ENCODE peak calls at places on chromosome 19, in six cellular contexts. One of them, this sample, is unnamed.

GRCh38 chr19:40383668-40384248 is 6.2 kb downstream of the HIPK4 start:
- DNase-seq in foreskin fibroblast: no peak
- DNase-seq in endothelial cell: no peak
- DNase-seq in WTC11: no peak
- DNase-seq in CD4-positive, alpha-beta T cell: no peak
- DNase-seq in astrocyte of the spinal cord: no peak
- DNase-seq in this sample: no peak

GRCh38 chr19:17775245-17775927 is 19.6 kb upstream of the B3GNT3 start:
- DNase-seq in foreskin fibroblast: no peak
- DNase-seq in endothelial cell: peak; percentile 83
- DNase-seq in WTC11: peak; percentile 87
- DNase-seq in CD4-positive, alpha-beta T cell: no peak
- DNase-seq in astrocyte of the spinal cord: no peak
- DNase-seq in this sample: peak; percentile 34

GRCh38 chr19:43765109-43765876 is 10.5 kb upstream of the SMG9 start:
- DNase-seq in foreskin fibroblast: peak; percentile 97
- DNase-seq in endothelial cell: no peak
- DNase-seq in WTC11: no peak
- DNase-seq in CD4-positive, alpha-beta T cell: peak; percentile 45
- DNase-seq in astrocyte of the spinal cord: peak; percentile 97
- DNase-seq in this sample: peak; percentile 98

GRCh38 chr19:8126511-8126910 is 22.9 kb downstream of the FBN3 start:
- DNase-seq in foreskin fibroblast: no peak
- DNase-seq in endothelial cell: no peak
- DNase-seq in WTC11: no peak
- DNase-seq in CD4-positive, alpha-beta T cell: no peak
- DNase-seq in astrocyte of the spinal cord: no peak
- DNase-seq in this sample: no peak

GRCh38 chr19:19134687-19135158 is 3.6 kb downstream of the TMEM161A start:
- DNase-seq in foreskin fibroblast: no peak
- DNase-seq in endothelial cell: no peak
- DNase-seq in WTC11: peak; percentile 82
- DNase-seq in CD4-positive, alpha-beta T cell: peak; percentile 18
- DNase-seq in astrocyte of the spinal cord: no peak
- DNase-seq in this sample: no peak

GRCh38 chr19:47095707-47096704 is 17.6 kb downstream of the ZC3H4 start:
- DNase-seq in foreskin fibroblast: no peak
- DNase-seq in endothelial cell: no peak
- DNase-seq in WTC11: no peak
- DNase-seq in CD4-positive, alpha-beta T cell: no peak
- DNase-seq in astrocyte of the spinal cord: peak; percentile 39
- DNase-seq in this sample: no peak

GRCh38 chr19:31497709-31498108 is 148.5 kb upstream of the TSHZ3 start:
- DNase-seq in foreskin fibroblast: no peak
- DNase-seq in endothelial cell: no peak
- DNase-seq in WTC11: no peak
- DNase-seq in CD4-positive, alpha-beta T cell: no peak
- DNase-seq in astrocyte of the spinal cord: no peak
- DNase-seq in this sample: no peak

GRCh38 chr19:29943615-29944014 is 1.6 kb downstream of the URI1 start:
- DNase-seq in foreskin fibroblast: no peak
- DNase-seq in endothelial cell: no peak
- DNase-seq in WTC11: no peak
- DNase-seq in CD4-positive, alpha-beta T cell: no peak
- DNase-seq in astrocyte of the spinal cord: no peak
- DNase-seq in this sample: no peak

GRCh38 chr19:30692517-30692870 is 320.3 kb downstream of the ZNF536 start:
- DNase-seq in foreskin fibroblast: peak; percentile 16
- DNase-seq in endothelial cell: no peak
- DNase-seq in WTC11: no peak
- DNase-seq in CD4-positive, alpha-beta T cell: no peak
- DNase-seq in astrocyte of the spinal cord: no peak
- DNase-seq in this sample: no peak

GRCh38 chr19:44525721-44526430 is 3.6 kb downstream of the CEACAM20 start:
- DNase-seq in foreskin fibroblast: no peak
- DNase-seq in endothelial cell: no peak
- DNase-seq in WTC11: no peak
- DNase-seq in CD4-positive, alpha-beta T cell: no peak
- DNase-seq in astrocyte of the spinal cord: no peak
- DNase-seq in this sample: no peak

GRCh38 chr19:53112286-53112685 is 9.1 kb upstream of the ZNF160 start:
- DNase-seq in foreskin fibroblast: no peak
- DNase-seq in endothelial cell: no peak
- DNase-seq in WTC11: no peak
- DNase-seq in CD4-positive, alpha-beta T cell: no peak
- DNase-seq in astrocyte of the spinal cord: no peak
- DNase-seq in this sample: no peak

GRCh38 chr19:38617764-38618589 is at the start of gene MAP4K1:
- DNase-seq in foreskin fibroblast: no peak
- DNase-seq in endothelial cell: no peak
- DNase-seq in WTC11: peak; percentile 26
- DNase-seq in CD4-positive, alpha-beta T cell: peak; percentile 76
- DNase-seq in astrocyte of the spinal cord: no peak
- DNase-seq in this sample: no peak

GRCh38 chr19:48195106-48195830 is 24.8 kb downstream of the ZSWIM9 start:
- DNase-seq in foreskin fibroblast: no peak
- DNase-seq in endothelial cell: no peak
- DNase-seq in WTC11: no peak
- DNase-seq in CD4-positive, alpha-beta T cell: no peak
- DNase-seq in astrocyte of the spinal cord: no peak
- DNase-seq in this sample: no peak

GRCh38 chr19:16521715-16522289 is 20.4 kb downstream of the CHERP start:
- DNase-seq in foreskin fibroblast: no peak
- DNase-seq in endothelial cell: no peak
- DNase-seq in WTC11: no peak
- DNase-seq in CD4-positive, alpha-beta T cell: no peak
- DNase-seq in astrocyte of the spinal cord: no peak
- DNase-seq in this sample: no peak

GRCh38 chr19:19900124-19900523 is 622 bp upstream of the ZNF93 start:
- DNase-seq in foreskin fibroblast: peak; percentile 57
- DNase-seq in endothelial cell: peak; percentile 13
- DNase-seq in WTC11: no peak
- DNase-seq in CD4-positive, alpha-beta T cell: no peak
- DNase-seq in astrocyte of the spinal cord: peak; percentile 79
- DNase-seq in this sample: peak; percentile 46

GRCh38 chr19:39407644-39408391 is 1.2 kb downstream of the ZFP36 start:
- DNase-seq in foreskin fibroblast: peak; percentile 26
- DNase-seq in endothelial cell: no peak
- DNase-seq in WTC11: no peak
- DNase-seq in CD4-positive, alpha-beta T cell: peak; percentile 63
- DNase-seq in astrocyte of the spinal cord: no peak
- DNase-seq in this sample: peak; percentile 40

GRCh38 chr19:50516456-50516855 is 2.7 kb upstream of the ASPDH start:
- DNase-seq in foreskin fibroblast: no peak
- DNase-seq in endothelial cell: no peak
- DNase-seq in WTC11: no peak
- DNase-seq in CD4-positive, alpha-beta T cell: no peak
- DNase-seq in astrocyte of the spinal cord: no peak
- DNase-seq in this sample: no peak

GRCh38 chr19:50519006-50519575 is 5.4 kb upstream of the ASPDH start:
- DNase-seq in foreskin fibroblast: no peak
- DNase-seq in endothelial cell: no peak
- DNase-seq in WTC11: no peak
- DNase-seq in CD4-positive, alpha-beta T cell: no peak
- DNase-seq in astrocyte of the spinal cord: no peak
- DNase-seq in this sample: no peak

GRCh38 chr19:50516859-50517703 is 3.4 kb upstream of the ASPDH start:
- DNase-seq in foreskin fibroblast: no peak
- DNase-seq in endothelial cell: no peak
- DNase-seq in WTC11: no peak
- DNase-seq in CD4-positive, alpha-beta T cell: no peak
- DNase-seq in astrocyte of the spinal cord: no peak
- DNase-seq in this sample: no peak

GRCh38 chr19:50517704-50518075 is 4.0 kb upstream of the ASPDH start:
- DNase-seq in foreskin fibroblast: no peak
- DNase-seq in endothelial cell: no peak
- DNase-seq in WTC11: no peak
- DNase-seq in CD4-positive, alpha-beta T cell: no peak
- DNase-seq in astrocyte of the spinal cord: no peak
- DNase-seq in this sample: no peak

DNA sequence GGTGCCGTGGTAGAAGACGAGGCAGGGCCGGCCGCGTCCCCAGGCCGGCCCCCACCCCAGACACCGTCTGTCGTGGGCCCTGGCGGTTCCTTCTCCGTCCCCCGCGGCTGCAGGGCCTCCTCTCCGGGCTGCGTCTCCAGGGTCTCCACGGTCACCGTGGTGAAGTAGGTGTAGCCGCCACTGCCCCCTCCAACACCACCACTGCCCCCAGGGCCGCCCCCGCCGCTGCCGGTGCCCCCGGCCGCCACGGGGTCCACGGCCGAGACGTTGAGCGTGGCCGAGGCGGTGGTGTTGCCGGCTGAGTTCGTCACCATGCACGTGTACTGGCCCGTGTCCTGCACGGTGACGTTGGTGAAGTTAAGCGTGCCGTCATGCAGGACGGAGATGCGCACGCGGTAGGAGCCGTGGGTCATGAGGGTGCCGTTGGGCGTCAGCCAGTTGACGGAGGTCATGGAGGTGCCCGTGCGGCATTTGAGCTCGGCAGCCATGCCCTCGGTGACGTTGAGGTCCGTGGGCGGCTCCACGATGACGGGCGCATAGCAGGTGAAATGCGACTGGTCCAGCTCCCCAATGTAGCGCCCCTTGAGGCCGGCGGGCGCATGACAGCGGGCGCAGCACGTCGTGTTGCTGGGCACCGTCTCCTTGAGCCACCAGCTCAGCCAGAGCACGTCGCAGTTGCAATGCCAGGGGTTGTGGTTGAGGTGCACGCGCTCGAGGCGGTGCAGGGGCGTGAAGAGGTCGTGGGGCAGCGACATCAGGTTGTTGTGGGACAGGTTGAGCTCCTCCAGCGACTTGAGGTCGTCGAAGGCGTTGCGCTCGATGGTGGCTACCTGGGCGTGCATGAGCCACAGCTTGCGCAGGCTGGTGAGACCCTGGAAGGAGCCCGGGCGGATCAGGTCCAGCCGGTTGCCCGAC is 4.6 kb upstream of the ASPDH start:
- DNase-seq in foreskin fibroblast: no peak
- DNase-seq in endothelial cell: no peak
- DNase-seq in WTC11: peak; percentile 73
- DNase-seq in CD4-positive, alpha-beta T cell: no peak
- DNase-seq in astrocyte of the spinal cord: no peak
- DNase-seq in this sample: no peak
- TF ChIP-seq CTCF in foreskin fibroblast: no peak
- TF ChIP-seq CTCF in endothelial cell: no peak
- TF ChIP-seq CTCF in WTC11: peak; percentile 59
- TF ChIP-seq CTCF in CD4-positive, alpha-beta T cell: no peak
- TF ChIP-seq CTCF in astrocyte of the spinal cord: no peak
- TF ChIP-seq CTCF in this sample: peak; percentile 60

DNA sequence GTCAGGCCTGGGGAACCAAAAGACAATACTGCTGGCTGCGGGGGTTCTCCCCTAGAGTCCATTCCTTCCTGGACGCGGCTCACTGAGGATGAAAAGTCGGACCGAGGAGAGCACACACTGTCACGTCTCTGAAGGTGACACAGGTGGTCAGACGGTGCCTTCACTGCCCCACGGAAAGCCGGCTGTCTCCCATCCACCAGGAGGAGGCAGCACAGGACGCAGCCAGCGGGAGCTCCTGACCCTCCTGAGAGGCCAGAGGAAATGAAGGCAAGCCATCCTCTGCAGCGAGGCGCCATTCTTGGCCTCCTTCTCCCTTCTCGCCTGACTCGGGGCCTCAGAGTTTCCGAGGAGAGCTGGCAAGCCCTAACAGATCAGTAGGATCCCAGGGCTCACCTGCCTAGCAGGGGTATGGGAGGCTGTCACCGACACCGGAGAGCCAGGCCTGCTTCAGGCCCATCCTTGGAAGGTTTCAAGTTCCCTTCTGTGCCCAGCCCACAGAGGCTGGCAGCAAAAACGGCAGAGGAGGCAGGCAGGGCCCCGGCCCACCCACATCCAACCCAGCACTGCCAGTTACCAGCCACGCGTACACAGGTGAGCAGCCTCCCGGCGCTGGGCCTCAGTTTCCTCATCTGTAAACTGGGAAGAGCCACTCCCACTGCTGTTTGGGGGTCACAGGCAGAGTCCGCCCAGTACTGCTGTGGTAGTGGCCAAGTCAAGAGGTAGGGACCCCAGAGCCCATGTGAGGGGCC is 4.5 kb downstream of the REXO1 start:
- DNase-seq in foreskin fibroblast: no peak
- DNase-seq in endothelial cell: no peak
- DNase-seq in WTC11: no peak
- DNase-seq in CD4-positive, alpha-beta T cell: no peak
- DNase-seq in astrocyte of the spinal cord: no peak
- DNase-seq in this sample: no peak
- TF ChIP-seq CTCF in foreskin fibroblast: no peak
- TF ChIP-seq CTCF in endothelial cell: no peak
- TF ChIP-seq CTCF in WTC11: no peak
- TF ChIP-seq CTCF in CD4-positive, alpha-beta T cell: no peak
- TF ChIP-seq CTCF in astrocyte of the spinal cord: peak; percentile 6
- TF ChIP-seq CTCF in this sample: peak; percentile 52

GRCh38 chr19:4376991-4377781 is 23.2 kb downstream of the SH3GL1 start:
- DNase-seq in foreskin fibroblast: no peak
- DNase-seq in endothelial cell: no peak
- DNase-seq in WTC11: no peak
- DNase-seq in CD4-positive, alpha-beta T cell: no peak
- DNase-seq in astrocyte of the spinal cord: peak; percentile 24
- DNase-seq in this sample: peak; percentile 19

GRCh38 chr19:4374451-4375163 is 25.7 kb downstream of the SH3GL1 start:
- DNase-seq in foreskin fibroblast: peak; percentile 98
- DNase-seq in endothelial cell: no peak
- DNase-seq in WTC11: no peak
- DNase-seq in CD4-positive, alpha-beta T cell: no peak
- DNase-seq in astrocyte of the spinal cord: peak; percentile 84
- DNase-seq in this sample: peak; percentile 90

GRCh38 chr19:4375164-4375619 is 25.2 kb downstream of the SH3GL1 start:
- DNase-seq in foreskin fibroblast: no peak
- DNase-seq in endothelial cell: no peak
- DNase-seq in WTC11: peak; percentile 84
- DNase-seq in CD4-positive, alpha-beta T cell: no peak
- DNase-seq in astrocyte of the spinal cord: no peak
- DNase-seq in this sample: peak; percentile 33

GRCh38 chr19:4376245-4376990 is 23.9 kb downstream of the SH3GL1 start:
- DNase-seq in foreskin fibroblast: no peak
- DNase-seq in endothelial cell: no peak
- DNase-seq in WTC11: no peak
- DNase-seq in CD4-positive, alpha-beta T cell: no peak
- DNase-seq in astrocyte of the spinal cord: no peak
- DNase-seq in this sample: no peak

GRCh38 chr19:4375620-4376228 is 24.6 kb downstream of the SH3GL1 start:
- DNase-seq in foreskin fibroblast: peak; percentile 84
- DNase-seq in endothelial cell: no peak
- DNase-seq in WTC11: peak; percentile 47
- DNase-seq in CD4-positive, alpha-beta T cell: no peak
- DNase-seq in astrocyte of the spinal cord: peak; percentile 66
- DNase-seq in this sample: peak; percentile 82
- TF ChIP-seq CTCF in foreskin fibroblast: peak; percentile 58
- TF ChIP-seq CTCF in endothelial cell: no peak
- TF ChIP-seq CTCF in WTC11: no peak
- TF ChIP-seq CTCF in CD4-positive, alpha-beta T cell: no peak
- TF ChIP-seq CTCF in astrocyte of the spinal cord: peak; percentile 61
- TF ChIP-seq CTCF in this sample: peak; percentile 75

DNA sequence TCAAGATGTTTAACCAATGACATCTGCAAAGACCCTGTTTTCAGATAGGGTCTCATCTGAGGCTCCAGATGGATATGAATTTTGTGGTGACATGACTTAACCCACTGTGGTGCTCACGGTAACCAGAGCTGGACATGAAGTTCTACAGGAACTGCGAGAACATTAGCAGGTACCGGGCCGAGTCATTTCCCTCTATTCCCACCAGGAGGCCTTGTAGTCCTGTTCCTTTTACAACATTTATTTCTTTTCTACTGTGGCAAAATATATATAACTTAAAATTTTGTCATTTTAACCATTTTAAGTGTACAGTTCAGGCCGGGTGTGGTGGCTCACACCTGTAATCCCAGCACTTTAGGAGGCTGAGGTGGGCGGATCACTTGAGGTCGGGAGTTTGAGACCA is 7.6 kb upstream of the TSPAN16 start:
- DNase-seq in foreskin fibroblast: peak; percentile 26
- DNase-seq in endothelial cell: no peak
- DNase-seq in WTC11: no peak
- DNase-seq in CD4-positive, alpha-beta T cell: no peak
- DNase-seq in astrocyte of the spinal cord: peak; percentile 33
- DNase-seq in this sample: no peak
- TF ChIP-seq CTCF in foreskin fibroblast: peak; percentile 51
- TF ChIP-seq CTCF in endothelial cell: peak; percentile 57
- TF ChIP-seq CTCF in WTC11: no peak
- TF ChIP-seq CTCF in CD4-positive, alpha-beta T cell: no peak
- TF ChIP-seq CTCF in astrocyte of the spinal cord: peak; percentile 71
- TF ChIP-seq CTCF in this sample: peak; percentile 77